ENCODE peak calls at places on chromosomes 4 and X, in seven cellular contexts. One of them, this sample, is unnamed.

GRCh38 chr4:122777846-122778501 is 45.5 kb downstream of the BBS12 start:
- DNase-seq in HCT116: no peak
- DNase-seq in ovary: no peak
- DNase-seq in Peyer's patch: no peak
- DNase-seq in lower leg skin: no peak
- DNase-seq in prostate gland: no peak
- DNase-seq in endothelial cell of umbilical vein: no peak
- DNase-seq in this sample: no peak

GRCh38 chr4:78954048-78954666 is 14.9 kb upstream of the PAQR3 start:
- DNase-seq in HCT116: peak; percentile 23
- DNase-seq in ovary: no peak
- DNase-seq in Peyer's patch: no peak
- DNase-seq in lower leg skin: no peak
- DNase-seq in prostate gland: peak; percentile 7
- DNase-seq in endothelial cell of umbilical vein: peak; percentile 22
- DNase-seq in this sample: no peak

GRCh38 chr4:141851246-141851891 is 215.0 kb downstream of the IL15 start:
- DNase-seq in HCT116: no peak
- DNase-seq in ovary: no peak
- DNase-seq in Peyer's patch: no peak
- DNase-seq in lower leg skin: no peak
- DNase-seq in prostate gland: no peak
- DNase-seq in endothelial cell of umbilical vein: no peak
- DNase-seq in this sample: no peak

GRCh38 chrX:69229436-69229835 is 64.2 kb upstream of the PJA1 start:
- DNase-seq in HCT116: no peak
- DNase-seq in ovary: no peak
- DNase-seq in Peyer's patch: no peak
- DNase-seq in lower leg skin: peak; percentile 28
- DNase-seq in prostate gland: no peak
- DNase-seq in endothelial cell of umbilical vein: no peak
- DNase-seq in this sample: peak; percentile 19

GRCh38 chr4:93759506-93759905 is 69.0 kb upstream of the ATOH1 start:
- DNase-seq in HCT116: no peak
- DNase-seq in ovary: no peak
- DNase-seq in Peyer's patch: no peak
- DNase-seq in lower leg skin: no peak
- DNase-seq in prostate gland: no peak
- DNase-seq in endothelial cell of umbilical vein: no peak
- DNase-seq in this sample: no peak

GRCh38 chr4:128573781-128574508 is 235.6 kb upstream of the JADE1 start:
- DNase-seq in HCT116: no peak
- DNase-seq in ovary: no peak
- DNase-seq in Peyer's patch: no peak
- DNase-seq in lower leg skin: no peak
- DNase-seq in prostate gland: no peak
- DNase-seq in endothelial cell of umbilical vein: no peak
- DNase-seq in this sample: peak; percentile 27

GRCh38 chrX:10450229-10450958 is 170.0 kb downstream of the MID1 start:
- DNase-seq in HCT116: no peak
- DNase-seq in ovary: no peak
- DNase-seq in Peyer's patch: no peak
- DNase-seq in lower leg skin: no peak
- DNase-seq in prostate gland: no peak
- DNase-seq in endothelial cell of umbilical vein: peak; percentile 28
- DNase-seq in this sample: no peak

GRCh38 chr4:146943691-146944375 is 1.8 kb downstream of the TTC29 start:
- DNase-seq in HCT116: no peak
- DNase-seq in ovary: no peak
- DNase-seq in Peyer's patch: no peak
- DNase-seq in lower leg skin: no peak
- DNase-seq in prostate gland: no peak
- DNase-seq in endothelial cell of umbilical vein: no peak
- DNase-seq in this sample: no peak

GRCh38 chr4:167897116-167897515 is 195.2 kb upstream of the ANXA10 start:
- DNase-seq in HCT116: peak; percentile 23
- DNase-seq in ovary: no peak
- DNase-seq in Peyer's patch: no peak
- DNase-seq in lower leg skin: no peak
- DNase-seq in prostate gland: peak; percentile 37
- DNase-seq in endothelial cell of umbilical vein: peak; percentile 96
- DNase-seq in this sample: no peak

GRCh38 chr4:100189820-100190642 is at the start of gene DDIT4L:
- DNase-seq in HCT116: peak; percentile 15
- DNase-seq in ovary: peak; percentile 58
- DNase-seq in Peyer's patch: peak; percentile 48
- DNase-seq in lower leg skin: peak; percentile 88
- DNase-seq in prostate gland: peak; percentile 11
- DNase-seq in endothelial cell of umbilical vein: peak; percentile 42
- DNase-seq in this sample: peak; percentile 19

GRCh38 chr4:153748378-153748777 is 11.4 kb downstream of the RNF175 start:
- DNase-seq in HCT116: no peak
- DNase-seq in ovary: no peak
- DNase-seq in Peyer's patch: no peak
- DNase-seq in lower leg skin: no peak
- DNase-seq in prostate gland: peak; percentile 31
- DNase-seq in endothelial cell of umbilical vein: no peak
- DNase-seq in this sample: peak; percentile 23

GRCh38 chr4:157128395-157128794 is 52.4 kb downstream of the GLRB start:
- DNase-seq in HCT116: peak; percentile 15
- DNase-seq in ovary: no peak
- DNase-seq in Peyer's patch: no peak
- DNase-seq in lower leg skin: no peak
- DNase-seq in prostate gland: no peak
- DNase-seq in endothelial cell of umbilical vein: peak; percentile 74
- DNase-seq in this sample: no peak

GRCh38 chr4:78557841-78558240 is 6.3 kb downstream of the ANXA3 start:
- DNase-seq in HCT116: no peak
- DNase-seq in ovary: no peak
- DNase-seq in Peyer's patch: no peak
- DNase-seq in lower leg skin: no peak
- DNase-seq in prostate gland: peak; percentile 29
- DNase-seq in endothelial cell of umbilical vein: peak; percentile 33
- DNase-seq in this sample: no peak

GRCh38 chr4:7435411-7436095 is 823 bp upstream of the PSAPL1 start:
- DNase-seq in HCT116: no peak
- DNase-seq in ovary: no peak
- DNase-seq in Peyer's patch: no peak
- DNase-seq in lower leg skin: no peak
- DNase-seq in prostate gland: no peak
- DNase-seq in endothelial cell of umbilical vein: no peak
- DNase-seq in this sample: no peak

GRCh38 chrX:133294126-133294525 is 76.0 kb upstream of the TFDP3 start:
- DNase-seq in HCT116: no peak
- DNase-seq in ovary: no peak
- DNase-seq in Peyer's patch: no peak
- DNase-seq in lower leg skin: no peak
- DNase-seq in prostate gland: no peak
- DNase-seq in endothelial cell of umbilical vein: no peak
- DNase-seq in this sample: peak; percentile 19

GRCh38 chrX:149570668-149571067 is 16.6 kb downstream of the MAGEA9B start:
- DNase-seq in HCT116: no peak
- DNase-seq in ovary: no peak
- DNase-seq in Peyer's patch: no peak
- DNase-seq in lower leg skin: peak; percentile 28
- DNase-seq in prostate gland: no peak
- DNase-seq in endothelial cell of umbilical vein: no peak
- DNase-seq in this sample: no peak

GRCh38 chr4:106017975-106018374 is 122.7 kb downstream of the NPNT start:
- DNase-seq in HCT116: no peak
- DNase-seq in ovary: no peak
- DNase-seq in Peyer's patch: no peak
- DNase-seq in lower leg skin: no peak
- DNase-seq in prostate gland: no peak
- DNase-seq in endothelial cell of umbilical vein: no peak
- DNase-seq in this sample: no peak

GRCh38 chr4:141643557-141643956 is 7.2 kb downstream of the IL15 start:
- DNase-seq in HCT116: peak; percentile 23
- DNase-seq in ovary: no peak
- DNase-seq in Peyer's patch: no peak
- DNase-seq in lower leg skin: no peak
- DNase-seq in prostate gland: no peak
- DNase-seq in endothelial cell of umbilical vein: peak; percentile 39
- DNase-seq in this sample: peak; percentile 36

GRCh38 chrX:151753313-151754041 is 18.9 kb downstream of the CNGA2 start:
- DNase-seq in HCT116: peak; percentile 13
- DNase-seq in ovary: no peak
- DNase-seq in Peyer's patch: peak; percentile 54
- DNase-seq in lower leg skin: peak; percentile 86
- DNase-seq in prostate gland: peak; percentile 40
- DNase-seq in endothelial cell of umbilical vein: peak; percentile 49
- DNase-seq in this sample: peak; percentile 56

GRCh38 chr4:55078987-55079386 is 46.4 kb downstream of the KDR start:
- DNase-seq in HCT116: no peak
- DNase-seq in ovary: no peak
- DNase-seq in Peyer's patch: no peak
- DNase-seq in lower leg skin: peak; percentile 89
- DNase-seq in prostate gland: peak; percentile 6
- DNase-seq in endothelial cell of umbilical vein: peak; percentile 92
- DNase-seq in this sample: no peak

GRCh38 chrX:154918060-154918483 is 31.9 kb downstream of the F8A1 start:
- DNase-seq in HCT116: peak; percentile 63
- DNase-seq in ovary: peak; percentile 66
- DNase-seq in Peyer's patch: no peak
- DNase-seq in lower leg skin: no peak
- DNase-seq in prostate gland: peak; percentile 13
- DNase-seq in endothelial cell of umbilical vein: peak; percentile 67
- DNase-seq in this sample: peak; percentile 14

GRCh38 chr4:112953295-112953694 is 96.2 kb upstream of the ANK2 start:
- DNase-seq in HCT116: no peak
- DNase-seq in ovary: no peak
- DNase-seq in Peyer's patch: no peak
- DNase-seq in lower leg skin: no peak
- DNase-seq in prostate gland: no peak
- DNase-seq in endothelial cell of umbilical vein: no peak
- DNase-seq in this sample: no peak

GRCh38 chrX:143669395-143669794 is 33.5 kb upstream of the SLITRK4 start:
- DNase-seq in HCT116: no peak
- DNase-seq in ovary: no peak
- DNase-seq in Peyer's patch: no peak
- DNase-seq in lower leg skin: no peak
- DNase-seq in prostate gland: no peak
- DNase-seq in endothelial cell of umbilical vein: no peak
- DNase-seq in this sample: no peak

GRCh38 chrX:123884809-123885408 is 25.1 kb downstream of the XIAP start:
- DNase-seq in HCT116: no peak
- DNase-seq in ovary: no peak
- DNase-seq in Peyer's patch: no peak
- DNase-seq in lower leg skin: no peak
- DNase-seq in prostate gland: peak; percentile 12
- DNase-seq in endothelial cell of umbilical vein: peak; percentile 52
- DNase-seq in this sample: peak; percentile 19

GRCh38 chr4:188986271-188986689 is 847.0 kb downstream of the TRIML1 start:
- DNase-seq in HCT116: no peak
- DNase-seq in ovary: no peak
- DNase-seq in Peyer's patch: no peak
- DNase-seq in lower leg skin: no peak
- DNase-seq in prostate gland: no peak
- DNase-seq in endothelial cell of umbilical vein: no peak
- DNase-seq in this sample: no peak

GRCh38 chr4:10120943-10121567 is 4.5 kb upstream of the WDR1 start:
- DNase-seq in HCT116: no peak
- DNase-seq in ovary: no peak
- DNase-seq in Peyer's patch: no peak
- DNase-seq in lower leg skin: no peak
- DNase-seq in prostate gland: no peak
- DNase-seq in endothelial cell of umbilical vein: no peak
- DNase-seq in this sample: no peak

GRCh38 chrX:131513159-131513914 is 30.5 kb upstream of the OR13H1 start:
- DNase-seq in HCT116: no peak
- DNase-seq in ovary: no peak
- DNase-seq in Peyer's patch: no peak
- DNase-seq in lower leg skin: no peak
- DNase-seq in prostate gland: no peak
- DNase-seq in endothelial cell of umbilical vein: no peak
- DNase-seq in this sample: no peak

GRCh38 chr4:1049591-1049905 is 38.1 kb downstream of the FGFRL1 start:
- DNase-seq in HCT116: no peak
- DNase-seq in ovary: peak; percentile 34
- DNase-seq in Peyer's patch: peak; percentile 38
- DNase-seq in lower leg skin: peak; percentile 85
- DNase-seq in prostate gland: no peak
- DNase-seq in endothelial cell of umbilical vein: no peak
- DNase-seq in this sample: no peak

GRCh38 chrX:137855490-137855889 is 289.6 kb downstream of the ZIC3 start:
- DNase-seq in HCT116: no peak
- DNase-seq in ovary: no peak
- DNase-seq in Peyer's patch: no peak
- DNase-seq in lower leg skin: no peak
- DNase-seq in prostate gland: no peak
- DNase-seq in endothelial cell of umbilical vein: no peak
- DNase-seq in this sample: no peak

DNA sequence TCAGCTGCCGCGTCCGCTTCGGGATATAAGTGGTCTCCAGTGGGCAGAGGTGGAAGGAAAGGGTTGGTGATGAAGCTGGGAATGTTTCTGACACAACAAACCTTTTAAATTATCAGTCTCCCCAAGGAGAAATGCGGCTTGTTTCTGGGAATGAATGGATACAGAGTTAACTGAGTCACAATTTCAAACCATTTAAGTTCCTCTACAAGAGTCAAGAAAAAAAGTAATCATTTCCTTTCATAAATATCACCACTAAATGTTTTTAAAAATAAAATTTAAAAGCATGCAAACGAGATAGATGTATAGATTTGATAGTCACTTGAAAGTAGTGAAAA is 1.4 kb downstream of the GASK1B start:
- DNase-seq in HCT116: no peak
- DNase-seq in ovary: no peak
- DNase-seq in Peyer's patch: no peak
- DNase-seq in lower leg skin: no peak
- DNase-seq in prostate gland: no peak
- DNase-seq in endothelial cell of umbilical vein: peak; percentile 78
- DNase-seq in this sample: no peak
- TF ChIP-seq POLR2A in HCT116: no peak
- TF ChIP-seq POLR2A in ovary: no peak
- TF ChIP-seq POLR2A in Peyer's patch: no peak
- TF ChIP-seq POLR2A in lower leg skin: no peak
- TF ChIP-seq POLR2A in prostate gland: no peak
- TF ChIP-seq POLR2A in endothelial cell of umbilical vein: no peak
- TF ChIP-seq POLR2A in this sample: no peak

GRCh38 chr4:48779095-48779997 is 733 bp downstream of the FRYL start:
- DNase-seq in HCT116: no peak
- DNase-seq in ovary: peak; percentile 62
- DNase-seq in Peyer's patch: peak; percentile 82
- DNase-seq in lower leg skin: peak; percentile 90
- DNase-seq in prostate gland: peak; percentile 49
- DNase-seq in endothelial cell of umbilical vein: peak; percentile 69
- DNase-seq in this sample: peak; percentile 12
- TF ChIP-seq POLR2A in HCT116: no peak
- TF ChIP-seq POLR2A in ovary: no peak
- TF ChIP-seq POLR2A in Peyer's patch: no peak
- TF ChIP-seq POLR2A in lower leg skin: no peak
- TF ChIP-seq POLR2A in prostate gland: no peak
- TF ChIP-seq POLR2A in endothelial cell of umbilical vein: peak; percentile 61
- TF ChIP-seq POLR2A in this sample: peak; percentile 22

GRCh38 chrX:53686151-53686885 is at the start of gene HUWE1:
- DNase-seq in HCT116: no peak
- DNase-seq in ovary: peak; percentile 85
- DNase-seq in Peyer's patch: peak; percentile 78
- DNase-seq in lower leg skin: peak; percentile 96
- DNase-seq in prostate gland: peak; percentile 66
- DNase-seq in endothelial cell of umbilical vein: peak; percentile 77
- DNase-seq in this sample: peak; percentile 12
- TF ChIP-seq POLR2A in HCT116: peak; percentile 57
- TF ChIP-seq POLR2A in ovary: peak; percentile 18
- TF ChIP-seq POLR2A in Peyer's patch: no peak
- TF ChIP-seq POLR2A in lower leg skin: no peak
- TF ChIP-seq POLR2A in prostate gland: peak; percentile 30
- TF ChIP-seq POLR2A in endothelial cell of umbilical vein: no peak
- TF ChIP-seq POLR2A in this sample: peak; percentile 73

GRCh38 chrX:50853399-50853798 is 39.4 kb upstream of the SHROOM4 start:
- DNase-seq in HCT116: no peak
- DNase-seq in ovary: no peak
- DNase-seq in Peyer's patch: no peak
- DNase-seq in lower leg skin: no peak
- DNase-seq in prostate gland: peak; percentile 3
- DNase-seq in endothelial cell of umbilical vein: no peak
- DNase-seq in this sample: no peak
- TF ChIP-seq POLR2A in HCT116: no peak
- TF ChIP-seq POLR2A in ovary: no peak
- TF ChIP-seq POLR2A in Peyer's patch: no peak
- TF ChIP-seq POLR2A in lower leg skin: no peak
- TF ChIP-seq POLR2A in prostate gland: no peak
- TF ChIP-seq POLR2A in endothelial cell of umbilical vein: no peak
- TF ChIP-seq POLR2A in this sample: no peak

This sample was measured in H54.